ENCODE peak calls at places on chromosomes 4 and X, in seven cellular contexts. One of them, this sample, is unnamed.

GRCh38 chr4:23332266-23332665 is 557.6 kb downstream of the PPARGC1A start:
- DNase-seq in head of caudate nucleus: no peak
- DNase-seq in HTR-8/SVneo: no peak
- DNase-seq in heart left ventricle: no peak
- DNase-seq in right lobe of liver: no peak
- DNase-seq in OCI-M1: no peak
- DNase-seq in AG20443: no peak
- DNase-seq in this sample: no peak

GRCh38 chrX:136268051-136269048 is 17.1 kb upstream of the MAP7D3 start:
- DNase-seq in head of caudate nucleus: peak
- DNase-seq in HTR-8/SVneo: no peak
- DNase-seq in heart left ventricle: no peak
- DNase-seq in right lobe of liver: no peak
- DNase-seq in OCI-M1: peak
- DNase-seq in AG20443: peak
- DNase-seq in this sample: peak

GRCh38 chr4:107826427-107826980 is 1.8 kb downstream of the SGMS2 start:
- DNase-seq in head of caudate nucleus: no peak
- DNase-seq in HTR-8/SVneo: no peak
- DNase-seq in heart left ventricle: no peak
- DNase-seq in right lobe of liver: no peak
- DNase-seq in OCI-M1: no peak
- DNase-seq in AG20443: no peak
- DNase-seq in this sample: no peak

GRCh38 chr4:153176938-153177337 is 27.3 kb upstream of the TRIM2 start:
- DNase-seq in head of caudate nucleus: no peak
- DNase-seq in HTR-8/SVneo: no peak
- DNase-seq in heart left ventricle: no peak
- DNase-seq in right lobe of liver: no peak
- DNase-seq in OCI-M1: no peak
- DNase-seq in AG20443: no peak
- DNase-seq in this sample: no peak

GRCh38 chr4:32022071-32022470 is 1301.9 kb downstream of the PCDH7 start:
- DNase-seq in head of caudate nucleus: no peak
- DNase-seq in HTR-8/SVneo: no peak
- DNase-seq in heart left ventricle: no peak
- DNase-seq in right lobe of liver: no peak
- DNase-seq in OCI-M1: peak
- DNase-seq in AG20443: no peak
- DNase-seq in this sample: peak

GRCh38 chrX:115023139-115023538 is 5.7 kb upstream of the IL13RA2 start:
- DNase-seq in head of caudate nucleus: no peak
- DNase-seq in HTR-8/SVneo: peak
- DNase-seq in heart left ventricle: no peak
- DNase-seq in right lobe of liver: no peak
- DNase-seq in OCI-M1: peak
- DNase-seq in AG20443: peak
- DNase-seq in this sample: peak

GRCh38 chr4:67332627-67333026 is 212.7 kb downstream of the CENPC start:
- DNase-seq in head of caudate nucleus: no peak
- DNase-seq in HTR-8/SVneo: no peak
- DNase-seq in heart left ventricle: no peak
- DNase-seq in right lobe of liver: no peak
- DNase-seq in OCI-M1: peak
- DNase-seq in AG20443: peak
- DNase-seq in this sample: no peak

GRCh38 chr4:8095956-8096689 is 62.5 kb downstream of the ABLIM2 start:
- DNase-seq in head of caudate nucleus: no peak
- DNase-seq in HTR-8/SVneo: no peak
- DNase-seq in heart left ventricle: no peak
- DNase-seq in right lobe of liver: no peak
- DNase-seq in OCI-M1: no peak
- DNase-seq in AG20443: no peak
- DNase-seq in this sample: no peak

GRCh38 chrX:7444967-7445366 is 297.0 kb upstream of the PUDP start:
- DNase-seq in head of caudate nucleus: no peak
- DNase-seq in HTR-8/SVneo: no peak
- DNase-seq in heart left ventricle: no peak
- DNase-seq in right lobe of liver: no peak
- DNase-seq in OCI-M1: no peak
- DNase-seq in AG20443: no peak
- DNase-seq in this sample: no peak

GRCh38 chrX:148633509-148633908 is 133.1 kb downstream of the AFF2 start:
- DNase-seq in head of caudate nucleus: no peak
- DNase-seq in HTR-8/SVneo: no peak
- DNase-seq in heart left ventricle: no peak
- DNase-seq in right lobe of liver: no peak
- DNase-seq in OCI-M1: no peak
- DNase-seq in AG20443: no peak
- DNase-seq in this sample: no peak

GRCh38 chrX:108362026-108362425 is 76.2 kb downstream of the COL4A6 start:
- DNase-seq in head of caudate nucleus: no peak
- DNase-seq in HTR-8/SVneo: no peak
- DNase-seq in heart left ventricle: no peak
- DNase-seq in right lobe of liver: no peak
- DNase-seq in OCI-M1: no peak
- DNase-seq in AG20443: no peak
- DNase-seq in this sample: no peak

GRCh38 chr4:67436742-67437141 is 108.6 kb downstream of the CENPC start:
- DNase-seq in head of caudate nucleus: no peak
- DNase-seq in HTR-8/SVneo: no peak
- DNase-seq in heart left ventricle: no peak
- DNase-seq in right lobe of liver: no peak
- DNase-seq in OCI-M1: no peak
- DNase-seq in AG20443: no peak
- DNase-seq in this sample: no peak